ENCODE peak calls at places on chromosomes 2 and 18, in nine cellular contexts. H, S, O, U, G, P, M, W and E are unnamed samples.

GRCh38 chr18:6943143-6943542 is 174.5 kb downstream of the LAMA1 start:
- DNase-seq in H (no peak), S (no peak), O (no peak), U (no peak), G (no peak), P (no peak), M (no peak), W (no peak), E (no peak)

GRCh38 chr2:122144884-122145283 is 389.4 kb downstream of the TSN start:
- DNase-seq in H (no peak), S (no peak), O (no peak), U (no peak), G (no peak), P (no peak), M (no peak), W (no peak), E (no peak)

GRCh38 chr18:56711706-56712445 is 60.7 kb downstream of the WDR7 start:
- DNase-seq in H (no peak), S (peak), O (no peak), U (no peak), G (no peak), P (no peak), M (no peak), W (no peak), E (no peak)

GRCh38 chr18:63161032-63161727 is 158.4 kb downstream of the BCL2 start:
- DNase-seq in H (no peak), S (no peak), O (no peak), U (no peak), G (no peak), P (peak), M (no peak), W (peak), E (no peak)

GRCh38 chr18:56248613-56249235 is 389.7 kb downstream of the TXNL1 start:
- DNase-seq in H (no peak), S (no peak), O (no peak), U (no peak), G (no peak), P (no peak), M (no peak), W (no peak), E (no peak)

GRCh38 chr18:2958819-2959298 is 54.1 kb downstream of the LPIN2 start:
- DNase-seq in H (no peak), S (no peak), O (no peak), U (no peak), G (no peak), P (no peak), M (no peak), W (no peak), E (no peak)

GRCh38 chr2:237324446-237325236 is 89.3 kb downstream of the COL6A3 start:
- DNase-seq in H (no peak), S (peak), O (no peak), U (no peak), G (no peak), P (no peak), M (no peak), W (no peak), E (no peak)

GRCh38 chr2:98669675-98670074 is 61.3 kb downstream of the MGAT4A start:
- DNase-seq in H (no peak), S (no peak), O (no peak), U (no peak), G (no peak), P (no peak), M (no peak), W (no peak), E (no peak)

GRCh38 chr18:42426496-42427015 is 471.5 kb downstream of the PIK3C3 start:
- DNase-seq in H (no peak), S (peak), O (no peak), U (no peak), G (no peak), P (no peak), M (no peak), W (no peak), E (no peak)

GRCh38 chr2:46167406-46167805 is 129.8 kb upstream of the EPAS1 start:
- DNase-seq in H (no peak), S (no peak), O (no peak), U (no peak), G (no peak), P (no peak), M (no peak), W (no peak), E (no peak)

GRCh38 chr2:70712916-70713315 is 55.1 kb downstream of the ADD2 start:
- DNase-seq in H (no peak), S (no peak), O (no peak), U (no peak), G (no peak), P (no peak), M (no peak), W (no peak), E (no peak)

GRCh38 chr18:42051411-42051810 is 96.4 kb downstream of the PIK3C3 start:
- DNase-seq in H (no peak), S (no peak), O (no peak), U (no peak), G (no peak), P (no peak), M (no peak), W (no peak), E (no peak)

GRCh38 chr2:11097038-11097720 is 58.1 kb upstream of the SLC66A3 start:
- DNase-seq in H (no peak), S (no peak), O (no peak), U (no peak), G (no peak), P (no peak), M (no peak), W (no peak), E (no peak)

GRCh38 chr2:75494137-75494769 is 66.5 kb downstream of the EVA1A start:
- DNase-seq in H (no peak), S (no peak), O (no peak), U (no peak), G (no peak), P (no peak), M (no peak), W (no peak), E (no peak)

GRCh38 chr2:211157211-211157610 is 600.8 kb downstream of the CPS1 start:
- DNase-seq in H (no peak), S (no peak), O (no peak), U (no peak), G (no peak), P (no peak), M (no peak), W (no peak), E (no peak)

GRCh38 chr2:238083919-238084318 is 16.2 kb upstream of the ESPNL start:
- DNase-seq in H (no peak), S (no peak), O (no peak), U (no peak), G (no peak), P (peak), M (no peak), W (no peak), E (no peak)

GRCh38 chr18:78517973-78518372 is 461.6 kb upstream of the SALL3 start:
- DNase-seq in H (no peak), S (no peak), O (no peak), U (no peak), G (no peak), P (no peak), M (no peak), W (no peak), E (no peak)

GRCh38 chr2:67839242-67839641 is 223.6 kb downstream of the C1D start:
- DNase-seq in H (no peak), S (peak), O (no peak), U (no peak), G (no peak), P (no peak), M (no peak), W (no peak), E (no peak)

GRCh38 chr2:7377861-7378569 is 460.8 kb downstream of the RNF144A start:
- DNase-seq in H (no peak), S (peak), O (no peak), U (peak), G (peak), P (no peak), M (no peak), W (no peak), E (no peak)

GRCh38 chr18:50507120-50507590 is 52.7 kb upstream of the MAPK4 start:
- DNase-seq in H (no peak), S (peak), O (no peak), U (peak), G (peak), P (no peak), M (no peak), W (no peak), E (no peak)